ENCODE peak calls at places on chromosomes 4 and X, in six cellular contexts. Z, J, H, F, X and G are unnamed samples.

GRCh38 chrX:119481218-119481875 is 13.1 kb downstream of the SLC25A5 start:
- DNase-seq in J (no peak), F (no peak), X (no peak), Z (no peak), H (no peak), G (no peak)

GRCh38 chr4:119068529-119068962 is 67.1 kb upstream of the MYOZ2 start:
- DNase-seq in J (no peak), X (no peak), F (no peak), Z (no peak), H (no peak), G (no peak)

GRCh38 chr4:112119358-112119783 is 25.9 kb upstream of the FAM241A start:
- DNase-seq in H (no peak), Z (no peak), X (no peak), F (no peak), J (no peak), G (no peak)

GRCh38 chrX:71622347-71623104 is 4.2 kb upstream of the CXCR3 start:
- DNase-seq in H (peak), F (peak), J (peak), Z (peak), X (peak), G (no peak)

GRCh38 chr4:100224160-100224559 is 33.9 kb upstream of the DDIT4L start:
- DNase-seq in F (no peak), Z (no peak), J (no peak), X (no peak), H (no peak), G (no peak)

GRCh38 chr4:71195932-71196331 is 142.9 kb upstream of the SLC4A4 start:
- DNase-seq in J (no peak), Z (no peak), X (no peak), F (no peak), H (no peak), G (no peak)

GRCh38 chrX:73683236-73683859 is 120.4 kb downstream of the CHIC1 start:
- DNase-seq in J (no peak), X (no peak), H (no peak), Z (no peak), F (no peak), G (no peak)

GRCh38 chrX:19513383-19513782 is 1.9 kb downstream of the MAP3K15 start:
- DNase-seq in Z (no peak), J (no peak), H (no peak), F (no peak), X (no peak), G (no peak)

GRCh38 chr4:11748169-11748872 is 319.6 kb upstream of the HS3ST1 start:
- DNase-seq in X (no peak), H (no peak), J (no peak), F (no peak), Z (no peak), G (no peak)

GRCh38 chr4:75654905-75655304 is 18.3 kb downstream of the G3BP2 start:
- DNase-seq in F (no peak), H (no peak), Z (no peak), J (no peak), X (no peak), G (no peak)

GRCh38 chrX:95076449-95076848 is 1402.4 kb downstream of the FAM133A start:
- DNase-seq in X (peak), F (peak), Z (no peak), J (no peak), H (no peak), G (no peak)

GRCh38 chr4:174467107-174467506 is 55.2 kb downstream of the HPGD start:
- DNase-seq in Z (no peak), H (no peak), F (no peak), J (no peak), X (no peak), G (no peak)

GRCh38 chr4:129526812-129527211 is 430.9 kb downstream of the C4orf33 start:
- DNase-seq in H (no peak), F (no peak), X (peak), J (no peak), Z (no peak), G (no peak)

GRCh38 chr4:98506462-98507132 is 151.8 kb downstream of the TSPAN5 start:
- DNase-seq in H (no peak), Z (no peak), X (no peak), J (no peak), F (peak), G (no peak)

GRCh38 chrX:101347859-101348451 is 587 bp downstream of the TIMM8A start:
- DNase-seq in X (no peak), Z (no peak), H (no peak), F (no peak), J (peak), G (no peak)

GRCh38 chr4:83075696-83076095 is 38.8 kb downstream of the PLAC8 start:
- DNase-seq in Z (no peak), H (no peak), F (no peak), J (no peak), X (no peak), G (no peak)

GRCh38 chr4:78168029-78168428 is 110.9 kb downstream of the FRAS1 start:
- DNase-seq in Z (no peak), H (no peak), J (no peak), F (no peak), X (no peak), G (no peak)

GRCh38 chr4:19329631-19330030 is 922.1 kb upstream of the SLIT2 start:
- DNase-seq in Z (no peak), J (no peak), H (no peak), F (no peak), X (no peak), G (no peak)

GRCh38 chr4:38539501-38539900 is 124.5 kb upstream of the KLF3 start:
- DNase-seq in F (no peak), J (no peak), Z (no peak), H (no peak), X (no peak), G (no peak)

GRCh38 chr4:15244354-15244753 is 183.5 kb upstream of the C1QTNF7 start:
- DNase-seq in X (no peak), H (no peak), J (no peak), Z (no peak), F (no peak), G (no peak)

GRCh38 chr4:66475596-66475995 is 805.3 kb upstream of the EPHA5 start:
- DNase-seq in F (no peak), J (no peak), H (no peak), Z (no peak), X (peak), G (no peak)

GRCh38 chr4:184649971-184650855 is 675 bp downstream of the PRIMPOL start:
- DNase-seq in J (no peak), Z (no peak), F (peak), X (peak), H (no peak), G (no peak)

GRCh38 chrX:15894724-15895123 is 40.1 kb upstream of the AP1S2 start:
- DNase-seq in J (no peak), H (no peak), F (no peak), Z (no peak), X (no peak), G (no peak)

GRCh38 chr4:57191523-57192034 is 81.4 kb upstream of the IGFBP7 start:
- DNase-seq in H (no peak), Z (no peak), J (no peak), X (no peak), F (no peak), G (no peak)

GRCh38 chr4:39614487-39615162 is 24.0 kb downstream of the SMIM14 start:
- DNase-seq in F (no peak), H (no peak), Z (no peak), X (no peak), J (no peak), G (no peak)

GRCh38 chr4:100511906-100512305 is 5.9 kb downstream of the EMCN start:
- DNase-seq in Z (no peak), X (no peak), F (no peak), J (no peak), H (no peak), G (no peak)

GRCh38 chr4:148874331-148874730 is 432.1 kb upstream of the NR3C2 start:
- DNase-seq in J (no peak), H (no peak), F (no peak), X (peak), Z (no peak), G (no peak)

GRCh38 chr4:152564336-152564735 is 28.4 kb upstream of the FBXW7 start:
- DNase-seq in H (no peak), J (no peak), F (no peak), X (no peak), Z (no peak), G (no peak)

GRCh38 chr4:7957113-7957656 is 17.5 kb upstream of the AFAP1 start:
- DNase-seq in H (no peak), Z (no peak), X (no peak), F (no peak), J (no peak), G (no peak)

GRCh38 chrX:111447298-111447697 is 35.3 kb upstream of the DCX start:
- DNase-seq in H (no peak), Z (peak), F (peak), J (no peak), X (peak), G (no peak)

GRCh38 chr4:101205878-101206277 is 141.4 kb downstream of the PPP3CA start:
- DNase-seq in X (no peak), Z (no peak), J (no peak), H (peak), F (no peak), G (no peak)

GRCh38 chrX:103791826-103792458 is 15.3 kb downstream of the PLP1 start:
- DNase-seq in J (no peak), F (no peak), H (no peak), X (no peak), Z (no peak), G (no peak)

GRCh38 chr4:3371038-3371437 is 70.7 kb upstream of the HGFAC start:
- DNase-seq in H (no peak), F (no peak), Z (no peak), X (no peak), J (no peak), G (no peak)

GRCh38 chr4:185282968-185283367 is 73.6 kb downstream of the SNX25 start:
- DNase-seq in X (no peak), H (no peak), J (no peak), F (no peak), Z (no peak), G (no peak)

GRCh38 chr4:119025440-119025839 is 110.2 kb upstream of the MYOZ2 start:
- DNase-seq in J (no peak), Z (peak), F (no peak), H (no peak), X (no peak), G (no peak)

GRCh38 chr4:48271626-48272025 is 2.0 kb upstream of the TEC start:
- DNase-seq in F (no peak), H (no peak), X (no peak), J (no peak), Z (no peak), G (no peak)

GRCh38 chr4:188015025-188015778 is 19.6 kb downstream of the ZFP42 start:
- DNase-seq in F (no peak), X (no peak), H (no peak), J (no peak), Z (no peak), G (no peak)

GRCh38 chr4:38819569-38819968 is 15.0 kb upstream of the TLR1 start:
- DNase-seq in Z (no peak), J (no peak), F (no peak), H (no peak), X (no peak), G (no peak)